ENCODE peak calls at places on chromosomes 6 and 20, in ten cellular contexts. E is AG09309, P is GM23338, L is breast epithelium, C is cardiac fibroblast, U is left lung, X is fibroblast of mammary gland, T is AG10803, V is mesothelial cell of epicardium, O is ascending aorta. K is an unnamed sample.

GRCh38 chr6:13766201-13766634 is 48.1 kb downstream of the MCUR1 start:
- DNase-seq in E (peak), P (no peak), L (no peak), C (peak), U (no peak), X (peak), T (peak), V (no peak), O (no peak), K (peak)

GRCh38 chr20:59645761-59646171 is 41.4 kb downstream of the PHACTR3 start:
- DNase-seq in E (no peak), P (no peak), L (no peak), C (no peak), U (no peak), X (no peak), T (peak), V (no peak), O (no peak), K (no peak)

GRCh38 chr6:11043961-11044711 is at the start of gene ELOVL2:
- DNase-seq in E (no peak), P (peak), L (no peak), C (peak), U (peak), X (peak), T (peak), V (peak), O (no peak), K (peak)

GRCh38 chr6:32204268-32204715 is 11.8 kb upstream of the GPSM3 start:
- DNase-seq in E (no peak), P (no peak), L (no peak), C (no peak), U (no peak), X (no peak), T (no peak), V (no peak), O (no peak), K (no peak)

GRCh38 chr6:134676307-134677281 is 273.3 kb downstream of the ALDH8A1 start:
- DNase-seq in E (no peak), P (no peak), L (no peak), C (peak), U (no peak), X (peak), T (no peak), V (no peak), O (no peak), K (no peak)

GRCh38 chr6:64777941-64778785 is 928.9 kb downstream of the EYS start:
- DNase-seq in E (no peak), P (no peak), L (no peak), C (no peak), U (no peak), X (no peak), T (no peak), V (no peak), O (no peak), K (no peak)

GRCh38 chr20:34458631-34459030 is 57.6 kb upstream of the DYNLRB1 start:
- DNase-seq in E (no peak), P (no peak), L (no peak), C (peak), U (no peak), X (peak), T (no peak), V (no peak), O (no peak), K (no peak)

GRCh38 chr6:56595490-56596122 is 47.1 kb downstream of the DST start:
- DNase-seq in E (no peak), P (peak), L (no peak), C (peak), U (no peak), X (peak), T (peak), V (no peak), O (peak), K (peak)

GRCh38 chr6:108983151-108983550 is 111.5 kb downstream of the SESN1 start:
- DNase-seq in E (no peak), P (no peak), L (no peak), C (peak), U (no peak), X (peak), T (no peak), V (no peak), O (no peak), K (no peak)

GRCh38 chr6:105326216-105326615 is 76.7 kb downstream of the PREP start:
- DNase-seq in E (no peak), P (no peak), L (peak), C (peak), U (no peak), X (peak), T (peak), V (no peak), O (no peak), K (peak)

GRCh38 chr20:62519826-62520225 is 44.0 kb upstream of the GATA5 start:
- DNase-seq in E (no peak), P (no peak), L (no peak), C (no peak), U (no peak), X (no peak), T (no peak), V (no peak), O (no peak), K (no peak)

GRCh38 chr6:166615059-166615770 is 11.8 kb downstream of the RPS6KA2 start:
- DNase-seq in E (no peak), P (no peak), L (no peak), C (peak), U (no peak), X (peak), T (peak), V (no peak), O (peak), K (no peak)

GRCh38 chr6:68326762-68327161 is 308.3 kb upstream of the ADGRB3 start:
- DNase-seq in E (no peak), P (peak), L (no peak), C (no peak), U (peak), X (no peak), T (no peak), V (no peak), O (no peak), K (no peak)

GRCh38 chr20:6502999-6503398 is 264.5 kb upstream of the BMP2 start:
- DNase-seq in E (no peak), P (no peak), L (no peak), C (no peak), U (no peak), X (no peak), T (no peak), V (no peak), O (no peak), K (no peak)

GRCh38 chr6:72968704-72969103 is 256.6 kb downstream of the KHDC1L start:
- DNase-seq in E (no peak), P (no peak), L (no peak), C (peak), U (no peak), X (peak), T (no peak), V (no peak), O (no peak), K (no peak)

GRCh38 chr20:56634735-56635422 is 5.8 kb downstream of the TFAP2C start:
- DNase-seq in E (no peak), P (peak), L (no peak), C (no peak), U (no peak), X (no peak), T (no peak), V (no peak), O (no peak), K (no peak)

GRCh38 chr6:3383525-3383924 is 73.3 kb downstream of the SLC22A23 start:
- DNase-seq in E (no peak), P (no peak), L (no peak), C (peak), U (no peak), X (peak), T (peak), V (no peak), O (no peak), K (no peak)

GRCh38 chr6:43773050-43773956 is 3.3 kb downstream of the VEGFA start:
- DNase-seq in E (no peak), P (peak), L (peak), C (peak), U (no peak), X (peak), T (peak), V (no peak), O (no peak), K (peak)

GRCh38 chr20:32505723-32506473 is 79.2 kb downstream of the NOL4L start:
- DNase-seq in E (no peak), P (no peak), L (no peak), C (no peak), U (peak), X (no peak), T (no peak), V (no peak), O (no peak), K (no peak)

GRCh38 chr6:44269921-44270525 is at the start of gene TMEM151B:
- DNase-seq in E (no peak), P (peak), L (no peak), C (no peak), U (no peak), X (no peak), T (no peak), V (no peak), O (no peak), K (no peak)

GRCh38 chr6:168194732-168195565 is 115.9 kb upstream of the FRMD1 start:
- DNase-seq in E (no peak), P (no peak), L (no peak), C (no peak), U (peak), X (no peak), T (no peak), V (no peak), O (peak), K (no peak)

GRCh38 chr20:12699374-12700228 is 309.2 kb upstream of the SPTLC3 start:
- DNase-seq in E (no peak), P (no peak), L (no peak), C (no peak), U (no peak), X (no peak), T (no peak), V (no peak), O (no peak), K (no peak)

GRCh38 chr6:149975400-149975799 is 11.7 kb downstream of the ULBP1 start:
- DNase-seq in E (no peak), P (no peak), L (no peak), C (no peak), U (no peak), X (no peak), T (no peak), V (no peak), O (no peak), K (no peak)

GRCh38 chr6:103215835-103216234 is 1643.9 kb downstream of the HACE1 start:
- DNase-seq in E (no peak), P (no peak), L (no peak), C (peak), U (no peak), X (no peak), T (no peak), V (no peak), O (no peak), K (no peak)

GRCh38 chr6:125014157-125014957 is 52.1 kb downstream of the RNF217 start:
- DNase-seq in E (peak), P (no peak), L (no peak), C (peak), U (no peak), X (peak), T (peak), V (no peak), O (no peak), K (peak)

GRCh38 chr6:33112148-33112547 is 36.4 kb downstream of the HLA-DPB1 start:
- DNase-seq in E (no peak), P (peak), L (no peak), C (peak), U (no peak), X (peak), T (peak), V (no peak), O (no peak), K (peak)

GRCh38 chr20:43983904-43984361 is 69.3 kb downstream of the TOX2 start:
- DNase-seq in E (no peak), P (no peak), L (no peak), C (no peak), U (no peak), X (no peak), T (no peak), V (no peak), O (no peak), K (no peak)

GRCh38 chr6:166395778-166396177 is 13.0 kb upstream of the MPC1 start:
- DNase-seq in E (no peak), P (no peak), L (no peak), C (no peak), U (no peak), X (no peak), T (no peak), V (no peak), O (no peak), K (no peak)

GRCh38 chr20:52864895-52865590 is 107.1 kb upstream of the TSHZ2 start:
- DNase-seq in E (no peak), P (no peak), L (no peak), C (no peak), U (no peak), X (peak), T (no peak), V (no peak), O (no peak), K (no peak)

GRCh38 chr20:12946789-12947188 is 62.0 kb upstream of the SPTLC3 start:
- DNase-seq in E (no peak), P (no peak), L (no peak), C (no peak), U (no peak), X (no peak), T (no peak), V (no peak), O (no peak), K (no peak)

GRCh38 chr6:141539617-141540016 is 593.1 kb upstream of the GJE1 start:
- DNase-seq in E (no peak), P (no peak), L (no peak), C (peak), U (no peak), X (peak), T (no peak), V (no peak), O (no peak), K (no peak)

GRCh38 chr20:57614490-57615471 is 5.4 kb downstream of the ZBP1 start:
- DNase-seq in E (no peak), P (no peak), L (peak), C (no peak), U (peak), X (no peak), T (no peak), V (peak), O (peak), K (no peak)

GRCh38 chr6:33776764-33777163 is 12.2 kb downstream of the LEMD2 start:
- DNase-seq in E (no peak), P (no peak), L (no peak), C (no peak), U (peak), X (no peak), T (no peak), V (no peak), O (no peak), K (no peak)

GRCh38 chr20:62409935-62410741 is 3.1 kb upstream of the CABLES2 start:
- DNase-seq in E (no peak), P (peak), L (peak), C (peak), U (no peak), X (peak), T (peak), V (peak), O (no peak), K (peak)

GRCh38 chr6:147395158-147395557 is 113.3 kb upstream of the SAMD5 start:
- DNase-seq in E (no peak), P (no peak), L (no peak), C (peak), U (no peak), X (peak), T (peak), V (no peak), O (no peak), K (no peak)

GRCh38 chr6:106748547-106749207 is 119.3 kb downstream of the QRSL1 start:
- DNase-seq in E (no peak), P (peak), L (no peak), C (no peak), U (no peak), X (no peak), T (no peak), V (no peak), O (no peak), K (no peak)

GRCh38 chr6:71979911-71980310 is 93.6 kb downstream of the RIMS1 start:
- DNase-seq in E (no peak), P (no peak), L (no peak), C (peak), U (no peak), X (no peak), T (peak), V (no peak), O (no peak), K (peak)

DNA sequence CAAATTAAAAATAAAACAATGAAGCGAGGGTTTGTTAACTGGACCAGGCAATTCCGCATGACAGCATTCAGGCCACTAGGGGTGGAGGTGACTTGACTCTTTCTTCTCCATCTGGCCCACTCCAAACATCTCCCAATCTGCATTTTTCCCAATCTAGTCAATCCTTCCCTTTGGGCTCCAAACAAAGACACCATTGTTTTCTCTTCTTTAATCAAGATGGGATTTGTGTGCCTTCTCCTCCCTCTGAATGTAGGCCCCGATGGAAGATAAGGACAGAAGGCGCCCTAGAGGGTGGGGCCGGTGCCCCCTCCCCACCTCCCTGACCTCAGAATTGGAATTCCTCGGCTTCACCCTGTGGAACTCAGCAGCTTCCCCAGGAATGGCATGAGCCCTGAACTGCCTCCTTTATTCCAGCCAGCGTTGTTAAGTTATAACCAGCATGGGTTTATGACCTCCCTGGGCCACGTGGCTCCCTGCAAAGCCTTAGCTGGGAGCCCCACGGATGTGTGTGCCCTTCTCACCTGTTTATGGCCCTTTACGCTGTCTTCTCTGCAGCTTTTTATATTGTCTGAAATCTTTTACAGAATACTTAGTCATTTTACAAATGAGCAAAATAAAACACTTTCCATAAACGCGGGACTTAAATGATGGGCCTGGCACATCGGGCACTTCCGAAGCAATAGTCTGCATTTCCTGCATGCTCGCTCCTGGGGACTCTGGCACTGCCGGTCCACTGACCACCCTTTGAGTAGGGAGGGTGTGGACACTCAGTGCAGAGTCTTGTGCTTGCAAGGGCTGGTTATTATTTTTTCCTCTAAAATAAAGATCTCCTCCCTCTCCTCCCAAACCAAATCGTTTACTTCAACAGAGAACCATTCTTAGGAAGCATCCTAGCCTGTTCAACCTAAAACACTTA is 24.5 kb downstream of the OVOL2 start:
- DNase-seq in E (no peak), P (peak), L (no peak), C (no peak), U (no peak), X (no peak), T (no peak), V (no peak), O (no peak), K (no peak)
- TF ChIP-seq CTCF in E (no peak), P (peak), L (no peak), C (no peak), U (no peak), X (no peak), T (peak), V (peak), O (no peak), K (peak)

DNA sequence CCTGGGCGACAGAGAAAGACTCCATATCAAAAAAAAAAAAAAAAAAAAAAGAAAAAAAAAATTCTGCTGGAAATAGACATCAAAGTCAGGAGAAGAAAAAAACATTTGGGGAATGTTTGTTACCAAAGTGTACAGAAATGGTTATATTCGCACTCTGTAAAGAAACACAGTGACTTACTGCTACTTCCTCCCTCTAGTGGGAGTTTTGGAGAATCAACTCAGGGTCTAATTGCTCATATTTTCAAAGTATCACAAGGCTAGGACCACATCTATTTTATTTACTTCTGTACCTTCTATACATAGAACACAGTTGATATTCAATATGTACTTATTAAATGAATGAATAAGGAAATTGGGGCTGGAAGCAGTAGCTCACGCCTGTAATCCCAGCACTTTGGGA is 24.4 kb downstream of the ARG1 start:
- DNase-seq in E (no peak), P (peak), L (no peak), C (peak), U (no peak), X (peak), T (no peak), V (no peak), O (no peak), K (no peak)
- TF ChIP-seq CTCF in E (peak), P (peak), L (no peak), C (peak), U (no peak), X (peak), T (peak), V (peak), O (no peak), K (peak)

GRCh38 chr6:22349528-22349927 is 52.7 kb upstream of the PRL start:
- DNase-seq in E (no peak), P (no peak), L (no peak), C (no peak), U (no peak), X (no peak), T (no peak), V (no peak), O (no peak), K (no peak)

GRCh38 chr6:22349051-22349450 is 52.2 kb upstream of the PRL start:
- DNase-seq in E (no peak), P (no peak), L (no peak), C (no peak), U (no peak), X (no peak), T (no peak), V (no peak), O (no peak), K (no peak)

GRCh38 chr6:22343864-22344263 is 47.0 kb upstream of the PRL start:
- DNase-seq in E (no peak), P (peak), L (no peak), C (no peak), U (no peak), X (no peak), T (no peak), V (no peak), O (no peak), K (no peak)
- TF ChIP-seq CTCF in E (no peak), P (peak), L (no peak), C (peak), U (no peak), X (peak), T (no peak), V (no peak), O (no peak), K (peak)

DNA sequence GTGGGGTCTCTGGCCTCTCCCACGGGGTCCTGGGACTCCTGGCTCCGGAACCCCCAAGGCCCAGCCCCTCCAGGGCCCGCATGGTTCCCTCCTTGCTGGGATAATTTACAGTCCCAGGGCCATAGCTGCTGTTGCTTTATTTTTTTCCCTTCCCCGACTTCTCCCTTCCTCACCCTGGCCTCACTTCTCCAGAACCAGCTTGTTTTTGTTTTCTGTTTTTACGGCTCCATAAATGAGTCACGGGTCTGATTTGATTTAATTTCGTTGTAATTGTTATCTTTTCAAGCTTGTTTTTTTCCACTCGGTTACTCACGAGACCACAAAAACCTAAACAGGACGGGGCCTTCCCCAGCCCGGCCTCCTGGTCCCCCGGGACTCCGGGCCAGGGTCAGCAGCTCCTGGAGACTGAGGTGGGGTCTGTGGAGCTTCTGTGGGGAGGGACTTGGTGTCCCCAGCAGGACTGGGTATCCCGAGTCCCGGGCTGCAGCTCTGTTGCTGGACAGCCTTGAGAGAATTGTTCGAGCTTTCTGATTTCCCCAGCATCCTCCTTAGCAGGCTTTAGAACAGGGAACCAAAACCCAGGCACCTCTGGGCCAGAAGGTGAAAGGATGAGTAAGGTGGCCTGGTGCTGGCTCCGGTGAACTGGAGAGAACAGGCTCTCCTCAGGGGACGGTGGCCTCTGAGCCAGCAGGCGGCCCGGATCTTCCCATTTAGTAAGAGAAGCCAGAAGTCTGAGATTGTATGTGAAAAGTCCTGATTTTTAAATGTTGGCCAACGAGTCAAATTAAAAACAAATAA is 94.9 kb downstream of the CEBPB start:
- DNase-seq in E (no peak), P (no peak), L (no peak), C (peak), U (peak), X (peak), T (peak), V (no peak), O (no peak), K (peak)
- TF ChIP-seq CTCF in E (peak), P (no peak), L (no peak), C (no peak), U (no peak), X (peak), T (peak), V (no peak), O (no peak), K (peak)